ENCODE peak calls at places on chromosome 20, in four cellular contexts. K is spleen, Q is stomach, Z is HCT116. I is an unnamed sample.

GRCh38 chr20:38473353-38473795 is 731 bp downstream of the RALGAPB start:
- DNase-seq in Z (no peak), Q (peak), K (no peak), I (no peak)

GRCh38 chr20:46056970-46057855 is 28.2 kb downstream of the SLC12A5 start:
- DNase-seq in Z (no peak), Q (no peak), K (no peak), I (no peak)

GRCh38 chr20:46739441-46740213 is 30.2 kb downstream of the SLC2A10 start:
- DNase-seq in Z (peak), K (no peak), Q (peak), I (no peak)

GRCh38 chr20:19830351-19830750 is 72.3 kb downstream of the RIN2 start:
- DNase-seq in K (no peak), Z (no peak), Q (no peak), I (no peak)

GRCh38 chr20:38255389-38255788 is 5.1 kb downstream of the KIAA1755 start:
- DNase-seq in Z (no peak), Q (no peak), K (no peak), I (no peak)

GRCh38 chr20:35618372-35619131 is 2.9 kb downstream of the SPAG4 start:
- DNase-seq in K (peak), Z (no peak), Q (no peak), I (peak)

GRCh38 chr20:43690943-43691598 is 24.2 kb downstream of the MYBL2 start:
- DNase-seq in Q (no peak), Z (no peak), K (no peak), I (no peak)

GRCh38 chr20:1783245-1783644 is 112.0 kb upstream of the SIRPA start:
- DNase-seq in Q (no peak), K (no peak), Z (no peak), I (no peak)

GRCh38 chr20:54985100-54985499 is 509.7 kb downstream of the DOK5 start:
- DNase-seq in K (no peak), Q (no peak), Z (no peak), I (no peak)

GRCh38 chr20:60695223-60695622 is 556.8 kb upstream of the CDH4 start:
- DNase-seq in Q (no peak), Z (no peak), K (no peak), I (no peak)

GRCh38 chr20:20761302-20761701 is 48.9 kb upstream of the RALGAPA2 start:
- DNase-seq in K (no peak), Q (no peak), Z (no peak), I (peak)

GRCh38 chr20:2692036-2692885 is at the start of gene EBF4:
- DNase-seq in Q (peak), K (peak), Z (no peak), I (no peak)

GRCh38 chr20:49866051-49866450 is 49.3 kb downstream of the SPATA2 start:
- DNase-seq in K (no peak), Z (no peak), Q (no peak), I (no peak)

GRCh38 chr20:6178537-6178936 is 55.7 kb upstream of the FERMT1 start:
- DNase-seq in K (no peak), Q (no peak), Z (peak), I (no peak)

GRCh38 chr20:59210186-59210585 is 46.6 kb downstream of the ZNF831 start:
- DNase-seq in Z (no peak), Q (no peak), K (no peak), I (no peak)

GRCh38 chr20:15616626-15617025 is 956.6 kb downstream of the KIF16B start:
- DNase-seq in K (no peak), Q (no peak), Z (no peak), I (no peak)

GRCh38 chr20:3315110-3315509 is 76.1 kb upstream of the SLC4A11 start:
- DNase-seq in Z (no peak), Q (no peak), K (no peak), I (no peak)

GRCh38 chr20:20073851-20074252 is 21.5 kb downstream of the CFAP61 start:
- DNase-seq in Z (no peak), K (no peak), Q (no peak), I (no peak)

GRCh38 chr20:63911171-63911570 is 16.2 kb downstream of the DNAJC5 start:
- DNase-seq in Q (peak), K (no peak), Z (peak), I (no peak)

GRCh38 chr20:61639200-61639599 is 387.1 kb downstream of the CDH4 start:
- DNase-seq in Z (no peak), K (no peak), Q (no peak), I (no peak)

GRCh38 chr20:4244700-4245485 is 229.5 kb upstream of the RNF24 start:
- DNase-seq in K (no peak), Q (peak), Z (no peak), I (no peak)

GRCh38 chr20:44683263-44684046 is 31.7 kb upstream of the CCN5 start:
- DNase-seq in Q (peak), Z (peak), K (no peak), I (peak)

GRCh38 chr20:61953789-61954125 is 111.9 kb downstream of the TAF4 start:
- DNase-seq in K (no peak), Z (no peak), Q (no peak), I (no peak)

GRCh38 chr20:58895796-58896180 is 43.3 kb downstream of the GNAS start:
- DNase-seq in Z (no peak), Q (no peak), K (no peak), I (peak)

GRCh38 chr20:52230406-52230805 is 38.8 kb upstream of the ZFP64 start:
- DNase-seq in K (no peak), Z (no peak), Q (no peak), I (no peak)

GRCh38 chr20:37380864-37381579 is 35.1 kb downstream of the SRC start:
- DNase-seq in Z (no peak), K (peak), Q (no peak), I (no peak)

GRCh38 chr20:44115762-44116644 is 71.0 kb downstream of the JPH2 start:
- DNase-seq in Q (no peak), Z (no peak), K (peak), I (no peak)

GRCh38 chr20:12354725-12355124 is 437.0 kb downstream of the BTBD3 start:
- DNase-seq in Q (no peak), Z (no peak), K (no peak), I (no peak)

GRCh38 chr20:43583982-43584432 is 6.7 kb upstream of the IFT52 start:
- DNase-seq in K (peak), Z (no peak), Q (peak), I (peak)

GRCh38 chr20:46652699-46653098 is 1.4 kb upstream of the SLC13A3 start:
- DNase-seq in Q (no peak), K (no peak), Z (no peak), I (no peak)

GRCh38 chr20:46222521-46223007 is 85.7 kb downstream of the CDH22 start:
- DNase-seq in Z (no peak), Q (peak), K (no peak), I (no peak)

GRCh38 chr20:58784321-58785074 is 66.2 kb downstream of the GNAS-AS1 start:
- DNase-seq in Q (no peak), K (peak), Z (no peak), I (no peak)

GRCh38 chr20:53631909-53632662 is 38.4 kb upstream of the ZNF217 start:
- DNase-seq in K (no peak), Q (no peak), Z (no peak), I (no peak)

GRCh38 chr20:8860011-8860495 is 208.8 kb upstream of the PLCB4 start:
- DNase-seq in Z (no peak), K (no peak), Q (no peak), I (no peak)

GRCh38 chr20:13788167-13788834 is 3.5 kb downstream of the NDUFAF5 start:
- DNase-seq in Q (peak), K (no peak), Z (peak), I (peak)

GRCh38 chr20:46027245-46027853 is 1.7 kb upstream of the SLC12A5 start:
- DNase-seq in Z (no peak), K (no peak), Q (no peak), I (no peak)

GRCh38 chr20:60049601-60050000 is 91.4 kb downstream of the CDH26 start:
- DNase-seq in K (no peak), Q (no peak), Z (no peak), I (no peak)

GRCh38 chr20:58852559-58853271 is at the start of gene GNAS:
- DNase-seq in K (peak), Q (no peak), Z (no peak), I (peak)

GRCh38 chr20:1469925-1470571 is 3.4 kb upstream of the NSFL1C start:
- DNase-seq in Z (peak), Q (peak), K (peak), I (peak)

GRCh38 chr20:57030611-57031600 is 235.5 kb downstream of the BMP7 start:
- DNase-seq in Q (no peak), Z (no peak), K (no peak), I (no peak)

GRCh38 chr20:25015986-25016385 is 23.4 kb upstream of the APMAP start:
- DNase-seq in K (peak), Q (peak), Z (no peak), I (no peak)
- TF ChIP-seq POLR2A in K (no peak), Q (no peak), Z (no peak), I (no peak)

GRCh38 chr20:41411458-41411857 is 44.8 kb upstream of the EMILIN3 start:
- DNase-seq in Q (no peak), Z (no peak), K (no peak), I (no peak)
- TF ChIP-seq CTCF in Q (peak), Z (peak), K (peak), I (peak)

GRCh38 chr20:32674362-32674789 is 635 bp upstream of the C20orf203 start:
- DNase-seq in Q (peak), K (no peak), Z (peak), I (peak)
- TF ChIP-seq POLR2A in Q (no peak), K (no peak), Z (no peak), I (no peak)

GRCh38 chr20:25082498-25082873 is 545 bp upstream of the VSX1 start:
- DNase-seq in K (no peak), Q (no peak), Z (no peak), I (no peak)

GRCh38 chr20:25083773-25084615 is 2.1 kb upstream of the VSX1 start:
- DNase-seq in Z (no peak), Q (peak), K (peak), I (no peak)

GRCh38 chr20:25081065-25081729 is 744 bp downstream of the VSX1 start:
- DNase-seq in Z (no peak), Q (peak), K (peak), I (no peak)

GRCh38 chr20:25083141-25083772 is 1.3 kb upstream of the VSX1 start:
- DNase-seq in Q (no peak), K (peak), Z (no peak), I (no peak)

DNA sequence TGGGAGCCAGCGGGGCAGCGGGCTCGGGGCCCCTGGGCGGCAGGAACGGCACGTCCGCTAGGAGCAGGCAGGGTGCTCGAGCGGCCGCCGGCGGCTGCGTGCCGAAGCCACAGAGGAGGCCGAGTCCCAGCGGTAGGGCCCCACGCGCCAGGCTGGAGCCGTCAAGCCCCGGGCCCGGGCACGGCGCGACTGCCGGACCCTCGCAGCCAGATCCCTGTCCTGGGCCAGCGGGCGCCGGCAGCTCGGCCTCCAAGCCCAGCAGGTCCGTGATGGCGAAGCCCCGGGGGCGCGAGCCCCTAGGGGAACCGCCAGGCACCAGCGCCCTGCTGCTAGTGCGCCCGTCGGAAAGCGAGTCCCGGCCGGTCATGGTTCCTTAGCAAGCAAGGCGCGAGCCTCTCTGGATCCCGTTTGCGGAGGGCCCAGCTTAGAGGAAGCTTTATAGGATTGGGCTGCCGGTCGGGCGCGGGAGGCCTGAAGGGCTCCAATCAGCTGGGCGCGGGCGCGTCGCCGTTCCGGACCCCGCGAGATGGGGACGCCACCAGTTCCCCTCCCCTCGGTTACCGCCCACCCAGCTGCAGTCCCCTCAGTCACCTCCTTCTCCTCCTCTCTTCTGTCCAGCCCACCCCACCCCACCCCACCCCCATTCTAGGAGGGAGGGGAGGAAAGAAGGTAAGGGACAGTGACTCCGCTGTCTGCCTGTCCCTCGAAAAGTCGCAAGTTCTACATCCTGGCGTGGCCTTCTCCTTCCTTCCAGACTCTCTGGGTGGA is at the start of gene VSX1:
- DNase-seq in K (peak), Q (no peak), Z (no peak), I (no peak)
- TF ChIP-seq CTCF in K (no peak), Q (no peak), Z (no peak), I (no peak)